ENCODE peak calls at places on chromosomes 16 and 17, in six cellular contexts. I, S, L, E, V and D are unnamed samples.

GRCh38 chr17:43367588-43368242 is 31.1 kb upstream of the ARL4D start:
- DNase-seq in I (peak; percentile 88), S (no peak), L (peak; percentile 66), E (peak; percentile 92), V (no peak), D (peak; percentile 85)

GRCh38 chr17:69117855-69118758 is 23.6 kb downstream of the ABCA6 start:
- DNase-seq in I (no peak), S (no peak), L (no peak), E (no peak), V (no peak), D (no peak)

GRCh38 chr16:17452931-17453330 is 17.8 kb downstream of the XYLT1 start:
- DNase-seq in I (no peak), S (no peak), L (no peak), E (no peak), V (no peak), D (no peak)

GRCh38 chr16:53821957-53822625 is 118.1 kb downstream of the FTO start:
- DNase-seq in I (peak; percentile 67), S (no peak), L (no peak), E (peak; percentile 61), V (no peak), D (peak; percentile 80)

GRCh38 chr16:85898521-85899442 is at the start of gene IRF8:
- DNase-seq in I (no peak), S (peak; percentile 77), L (peak; percentile 67), E (no peak), V (peak; percentile 68), D (no peak)

GRCh38 chr16:720507-720989 is 398 bp upstream of the ANTKMT start:
- DNase-seq in I (no peak), S (no peak), L (no peak), E (peak; percentile 80), V (no peak), D (peak; percentile 74)

GRCh38 chr16:8727084-8727590 is 52.7 kb downstream of the ABAT start:
- DNase-seq in I (no peak), S (no peak), L (no peak), E (no peak), V (no peak), D (no peak)

GRCh38 chr16:11390573-11391495 is 45.6 kb downstream of the RMI2 start:
- DNase-seq in I (no peak), S (no peak), L (no peak), E (peak; percentile 26), V (no peak), D (no peak)

GRCh38 chr17:74702132-74702876 is 10.4 kb downstream of the CD300LF start:
- DNase-seq in I (no peak), S (no peak), L (no peak), E (no peak), V (no peak), D (no peak)

GRCh38 chr17:58641937-58642336 is 49.9 kb downstream of the TEX14 start:
- DNase-seq in I (no peak), S (no peak), L (no peak), E (no peak), V (no peak), D (peak; percentile 58)

GRCh38 chr17:10041287-10041612 is 136.2 kb upstream of the RCVRN start:
- DNase-seq in I (no peak), S (no peak), L (no peak), E (no peak), V (no peak), D (no peak)

GRCh38 chr17:20206068-20206467 is 196.9 kb downstream of the SPECC1 start:
- DNase-seq in I (no peak), S (no peak), L (no peak), E (peak; percentile 72), V (no peak), D (peak; percentile 50)